ENCODE peak calls at places on chromosomes 11 and 22, in four cellular contexts. N is AG09319, B is Daoy, M is T-helper 1 cell. F is an unnamed sample.

GRCh38 chr22:17230239-17230638 is 11.0 kb upstream of the ADA2 start:
- DNase-seq in N (no peak), B (no peak), M (no peak), F (no peak)

GRCh38 chr22:27060188-27060587 is 402.8 kb downstream of the MIAT start:
- DNase-seq in N (no peak), B (no peak), M (no peak), F (no peak)

GRCh38 chr22:44359496-44360110 is 46.9 kb upstream of the SHISAL1 start:
- DNase-seq in N (no peak), B (no peak), M (no peak), F (no peak)

GRCh38 chr11:35173011-35173511 is 34.1 kb downstream of the CD44 start:
- DNase-seq in N (no peak), B (no peak), M (no peak), F (no peak)

GRCh38 chr11:3370268-3370870 is 8.6 kb downstream of the ZNF195 start:
- DNase-seq in N (no peak), B (no peak), M (no peak), F (no peak)

GRCh38 chr22:44288951-44289350 is 23.8 kb downstream of the SHISAL1 start:
- DNase-seq in N (no peak), B (no peak), M (no peak), F (no peak)

GRCh38 chr11:113818426-113818825 is 38.8 kb downstream of the CLDN25 start:
- DNase-seq in N (no peak), B (no peak), M (no peak), F (no peak)

GRCh38 chr11:7098235-7098832 is 9.5 kb downstream of the RBMXL2 start:
- DNase-seq in N (no peak), B (peak), M (peak), F (peak)

GRCh38 chr22:21642584-21643448 is 714 bp downstream of the SDF2L1 start:
- DNase-seq in N (no peak), B (peak), M (peak), F (peak)

GRCh38 chr11:61777234-61778090 is 14.9 kb downstream of the TMEM258 start:
- DNase-seq in N (no peak), B (no peak), M (peak), F (peak)

GRCh38 chr11:93740031-93740801 is 1.1 kb downstream of the TAF1D start:
- DNase-seq in N (no peak), B (peak), M (peak), F (no peak)

GRCh38 chr11:65493367-65494176 is 5.3 kb upstream of the MALAT1 start:
- DNase-seq in N (peak), B (peak), M (no peak), F (no peak)

GRCh38 chr22:50087646-50088045 is 2.2 kb upstream of the MOV10L1 start:
- DNase-seq in N (no peak), B (no peak), M (no peak), F (no peak)

GRCh38 chr11:114260483-114260882 is 35.7 kb upstream of the NNMT start:
- DNase-seq in N (no peak), B (no peak), M (no peak), F (no peak)

GRCh38 chr22:36439481-36440271 is 41.8 kb downstream of the TXN2 start:
- DNase-seq in N (peak), B (peak), M (no peak), F (no peak)

GRCh38 chr11:128582496-128583366 is 4.6 kb downstream of the ETS1 start:
- DNase-seq in N (peak), B (peak), M (no peak), F (no peak)

GRCh38 chr11:14380947-14381555 is 22.1 kb upstream of the RRAS2 start:
- DNase-seq in N (no peak), B (peak), M (peak), F (peak)

GRCh38 chr22:26690654-26691376 is 33.4 kb downstream of the MIAT start:
- DNase-seq in N (no peak), B (no peak), M (no peak), F (no peak)

GRCh38 chr11:75796091-75796435 is 18.9 kb upstream of the UVRAG start:
- DNase-seq in N (no peak), B (no peak), M (no peak), F (no peak)

GRCh38 chr11:129766858-129767604 is 48.6 kb upstream of the TMEM45B start:
- DNase-seq in N (no peak), B (peak), M (no peak), F (no peak)

GRCh38 chr11:40328890-40329617 is 1130.4 kb downstream of the LRRC4C start:
- DNase-seq in N (peak), B (peak), M (no peak), F (no peak)

GRCh38 chr11:113077379-113077778 is 116.2 kb downstream of the NCAM1 start:
- DNase-seq in N (no peak), B (no peak), M (no peak), F (no peak)

GRCh38 chr11:2507945-2508749 is 63.3 kb downstream of the KCNQ1 start:
- DNase-seq in N (no peak), B (no peak), M (no peak), F (no peak)

GRCh38 chr11:86067230-86068137 is 1.4 kb downstream of the PICALM start:
- DNase-seq in N (no peak), B (no peak), M (peak), F (no peak)

GRCh38 chr11:10866893-10867331 is 9.1 kb upstream of the ZBED5 start:
- DNase-seq in N (no peak), B (peak), M (no peak), F (no peak)

GRCh38 chr11:61509058-61510029 is 795 bp downstream of the LRRC10B start:
- DNase-seq in N (no peak), B (peak), M (peak), F (peak)

GRCh38 chr11:44072757-44073658 is 6.9 kb downstream of the ACCS start:
- DNase-seq in N (no peak), B (no peak), M (no peak), F (no peak)

GRCh38 chr11:62601114-62601363 is 626 bp downstream of the MTA2 start:
- DNase-seq in N (no peak), B (peak), M (peak), F (no peak)

GRCh38 chr11:102177974-102178631 is 67.9 kb downstream of the YAP1 start:
- DNase-seq in N (peak), B (peak), M (peak), F (no peak)

GRCh38 chr11:7927635-7928034 is 3.4 kb downstream of the OR10A6 start:
- DNase-seq in N (no peak), B (peak), M (peak), F (no peak)

GRCh38 chr11:132895340-132895739 is 637.0 kb downstream of the OPCML start:
- DNase-seq in N (no peak), B (peak), M (no peak), F (no peak)

GRCh38 chr11:59706518-59707285 is 6.9 kb downstream of the OR10V1 start:
- DNase-seq in N (peak), B (peak), M (no peak), F (no peak)

GRCh38 chr22:26642465-26643367 is 14.7 kb upstream of the MIAT start:
- DNase-seq in N (no peak), B (peak), M (peak), F (peak)

GRCh38 chr11:60767388-60767811 is 10.7 kb downstream of the MS4A15 start:
- DNase-seq in N (no peak), B (peak), M (no peak), F (no peak)

F was measured in effector memory CD8-positive, alpha-beta T cell.